ENCODE peak calls at places on chromosomes 4 and X, in nine cellular contexts. W, R, Z, Y, M, I, L, X and T are unnamed samples.

GRCh38 chr4:150127757-150128156 is 49.5 kb downstream of the DCLK2 start:
- DNase-seq in I (no peak), L (no peak), M (no peak), R (peak), X (peak), Y (no peak), W (no peak), Z (peak), T (peak)

GRCh38 chr4:47120783-47121182 is 89.4 kb downstream of the GABRB1 start:
- DNase-seq in W (no peak), I (no peak), R (no peak), Y (no peak), X (no peak), L (no peak), Z (no peak), M (no peak), T (no peak)

GRCh38 chr4:1851160-1851559 is 4.8 kb downstream of the LETM1 start:
- DNase-seq in Z (no peak), Y (no peak), W (no peak), L (no peak), X (no peak), I (no peak), M (no peak), R (no peak), T (no peak)

GRCh38 chr4:94452476-94453300 is 946 bp downstream of the PDLIM5 start:
- DNase-seq in L (peak), Y (peak), W (peak), M (peak), R (peak), I (peak), Z (peak), X (peak), T (peak)

GRCh38 chr4:130563185-130563890 is 1467.4 kb downstream of the C4orf33 start:
- DNase-seq in I (no peak), Z (peak), L (peak), R (peak), W (no peak), Y (peak), M (peak), X (peak), T (peak)

GRCh38 chrX:110698696-110699095 is 96.9 kb downstream of the CHRDL1 start:
- DNase-seq in Z (no peak), Y (no peak), I (no peak), X (no peak), M (no peak), W (no peak), L (no peak), R (no peak), T (no peak)

GRCh38 chr4:153655004-153655541 is 29.0 kb upstream of the TLR2 start:
- DNase-seq in M (no peak), Z (no peak), Y (no peak), R (no peak), L (no peak), W (no peak), I (no peak), X (no peak), T (no peak)

GRCh38 chrX:40414335-40414734 is 166.4 kb upstream of the ATP6AP2 start:
- DNase-seq in L (no peak), Z (no peak), X (no peak), M (no peak), Y (no peak), R (no peak), I (no peak), W (no peak), T (no peak)

GRCh38 chr4:178202422-178202821 is 760.2 kb upstream of the AGA start:
- DNase-seq in I (no peak), R (no peak), W (no peak), Y (no peak), L (no peak), X (no peak), Z (no peak), M (no peak), T (no peak)

GRCh38 chr4:152535236-152535902 is 523 bp downstream of the FBXW7 start:
- DNase-seq in Y (no peak), W (no peak), R (no peak), L (peak), M (peak), Z (no peak), X (no peak), I (no peak), T (peak)

GRCh38 chr4:56649445-56650258 is 31.4 kb downstream of the HOPX start:
- DNase-seq in R (no peak), X (no peak), Y (no peak), L (no peak), M (no peak), W (no peak), Z (no peak), I (no peak), T (no peak)

GRCh38 chr4:147247577-147247976 is 233.3 kb upstream of the EDNRA start:
- DNase-seq in X (no peak), I (no peak), Y (no peak), R (peak), L (no peak), W (no peak), M (peak), Z (no peak), T (peak)

GRCh38 chr4:17033256-17034245 is 135.1 kb upstream of the LDB2 start:
- DNase-seq in Z (no peak), R (no peak), W (no peak), Y (no peak), M (no peak), X (no peak), L (no peak), I (no peak), T (peak)

GRCh38 chr4:46441116-46441859 is 51.4 kb upstream of the GABRA2 start:
- DNase-seq in I (no peak), X (peak), M (no peak), Y (no peak), W (no peak), R (no peak), Z (no peak), L (no peak), T (no peak)

GRCh38 chrX:136261316-136261715 is 10.1 kb upstream of the MAP7D3 start:
- DNase-seq in Y (no peak), L (no peak), I (no peak), R (peak), W (no peak), Z (peak), M (no peak), X (peak), T (no peak)

GRCh38 chr4:151407466-151408379 is 1.3 kb upstream of the FHIP1A start:
- DNase-seq in I (no peak), W (no peak), Y (no peak), L (peak), X (no peak), M (peak), Z (no peak), R (peak), T (no peak)

GRCh38 chr4:99723555-99724450 is 66.2 kb upstream of the C4orf54 start:
- DNase-seq in W (peak), R (peak), I (peak), Y (peak), M (no peak), Z (peak), X (peak), L (peak), T (peak)

GRCh38 chr4:75666299-75666698 is 6.9 kb downstream of the G3BP2 start:
- DNase-seq in Y (no peak), Z (no peak), X (peak), W (no peak), L (no peak), I (no peak), R (no peak), M (no peak), T (no peak)

GRCh38 chrX:154320406-154320805 is 24.8 kb downstream of the TKTL1 start:
- DNase-seq in L (no peak), Z (no peak), W (no peak), M (no peak), R (no peak), I (no peak), X (no peak), Y (no peak), T (no peak)

GRCh38 chrX:154321152-154321551 is 25.6 kb downstream of the TKTL1 start:
- DNase-seq in Y (no peak), X (no peak), M (no peak), L (no peak), W (no peak), I (no peak), Z (no peak), R (no peak), T (no peak)

GRCh38 chrX:154323537-154323936 is 27.9 kb downstream of the TKTL1 start:
- DNase-seq in R (no peak), L (no peak), Z (no peak), X (no peak), M (no peak), Y (no peak), W (no peak), I (no peak), T (no peak)

GRCh38 chrX:154321624-154322023 is 26.0 kb downstream of the TKTL1 start:
- DNase-seq in I (no peak), Z (peak), M (no peak), R (no peak), Y (no peak), L (no peak), X (no peak), W (no peak), T (peak)

GRCh38 chrX:154322890-154323289 is 27.3 kb downstream of the TKTL1 start:
- DNase-seq in R (no peak), M (no peak), X (no peak), W (no peak), L (no peak), Y (no peak), I (no peak), Z (no peak), T (no peak)
- TF ChIP-seq CTCF in R (no peak), M (no peak), X (no peak), W (no peak), L (no peak), Y (no peak), I (no peak), Z (no peak), T (no peak)

DNA sequence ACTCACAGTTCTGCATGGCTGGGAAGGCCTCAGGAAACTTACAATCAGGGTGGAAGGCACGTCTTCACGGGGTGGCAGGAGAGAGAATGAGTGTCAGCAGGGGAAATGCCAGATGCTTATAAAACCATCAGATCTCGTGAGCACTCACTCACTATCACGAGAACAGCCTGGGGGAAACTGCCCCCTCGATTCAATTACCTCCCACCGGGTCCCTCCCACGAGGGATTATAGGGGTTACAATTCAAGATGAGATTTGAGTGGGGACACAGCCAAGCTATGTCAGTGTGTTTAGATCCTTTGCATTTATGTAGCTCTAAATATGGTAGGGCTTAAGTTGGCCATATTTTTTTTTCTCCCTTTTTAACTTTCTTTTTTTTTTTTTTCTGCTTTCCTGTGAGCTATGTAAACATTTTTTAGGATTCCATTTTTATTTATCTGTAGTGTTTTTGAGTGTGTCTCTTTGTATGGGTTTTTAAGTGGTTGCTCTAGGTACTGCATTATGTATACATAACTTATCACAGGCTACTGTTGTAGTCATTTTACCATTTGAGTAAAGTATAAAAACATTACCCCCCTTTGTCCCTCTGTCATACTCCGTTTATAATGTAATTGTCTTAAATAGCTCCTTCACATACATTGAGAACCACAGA is 79.0 kb downstream of the ADRA2C start:
- DNase-seq in Z (no peak), L (no peak), M (no peak), I (no peak), W (no peak), X (no peak), Y (no peak), R (no peak), T (no peak)
- TF ChIP-seq CTCF in Z (peak), L (no peak), M (no peak), I (no peak), W (peak), X (no peak), Y (no peak), R (no peak), T (no peak)

GRCh38 chrX:85221361-85221760 is 22.2 kb downstream of the SATL1 start:
- DNase-seq in W (no peak), Z (no peak), X (no peak), M (no peak), R (no peak), I (no peak), Y (no peak), L (no peak), T (no peak)
- TF ChIP-seq CTCF in W (no peak), Z (no peak), X (no peak), M (no peak), R (no peak), I (no peak), Y (no peak), L (no peak), T (no peak)

GRCh38 chrX:50442426-50443116 is 28.1 kb downstream of the DGKK start:
- DNase-seq in M (no peak), Z (no peak), X (no peak), R (no peak), I (no peak), L (no peak), Y (no peak), W (no peak), T (no peak)

GRCh38 chrX:50452782-50453181 is 17.8 kb downstream of the DGKK start:
- DNase-seq in Z (no peak), R (no peak), W (no peak), I (no peak), Y (no peak), M (no peak), L (no peak), X (no peak), T (no peak)

GRCh38 chrX:50450324-50450723 is 20.3 kb downstream of the DGKK start:
- DNase-seq in X (no peak), L (no peak), Z (no peak), Y (no peak), M (no peak), W (no peak), I (no peak), R (peak), T (no peak)

GRCh38 chrX:50447535-50447934 is 23.1 kb downstream of the DGKK start:
- DNase-seq in X (no peak), R (no peak), M (no peak), Y (no peak), L (no peak), I (no peak), Z (no peak), W (no peak), T (no peak)

DNA sequence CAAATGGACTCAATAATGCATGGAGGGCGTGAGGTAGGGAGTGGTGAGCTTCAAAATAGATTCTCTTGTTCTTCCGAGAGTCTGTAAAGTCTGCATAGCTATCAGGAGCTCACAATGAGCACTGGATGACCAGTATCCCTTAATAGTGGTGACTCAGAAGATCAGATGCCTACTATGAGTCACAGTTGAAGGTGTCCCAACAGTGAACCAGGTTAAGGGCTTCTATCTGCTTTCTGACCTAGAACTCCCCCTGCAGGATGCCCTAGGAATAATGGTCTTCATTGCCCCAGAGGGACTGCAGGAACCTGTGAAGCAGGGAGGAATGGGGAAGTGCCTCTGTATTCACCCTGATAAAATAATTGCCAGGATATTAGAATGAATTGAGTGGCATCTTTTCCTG is 22.1 kb downstream of the DGKK start:
- DNase-seq in L (no peak), M (peak), R (peak), W (no peak), Y (peak), X (peak), Z (no peak), I (no peak), T (no peak)
- TF ChIP-seq CTCF in L (no peak), M (peak), R (peak), W (no peak), Y (peak), X (no peak), Z (no peak), I (no peak), T (no peak)